ENCODE peak calls at places on chromosome 14, in five cellular contexts. One of them, this sample, is unnamed.
A peak's percentile ranks its signal among the peaks of the same experiment; 100 is the strongest.

GRCh38 chr14:60094306-60094897 is 2.7 kb downstream of the PCNX4 start:
- DNase-seq in IMR-90: peak; percentile 70
- DNase-seq in HCT116: no peak
- DNase-seq in body of pancreas: no peak
- DNase-seq in sigmoid colon: no peak
- DNase-seq in this sample: no peak

GRCh38 chr14:102374264-102374663 is 11.5 kb downstream of the TECPR2 start:
- DNase-seq in IMR-90: no peak
- DNase-seq in HCT116: no peak
- DNase-seq in body of pancreas: no peak
- DNase-seq in sigmoid colon: no peak
- DNase-seq in this sample: no peak

GRCh38 chr14:99261916-99262787 is 9.8 kb downstream of the BCL11B start:
- DNase-seq in IMR-90: no peak
- DNase-seq in HCT116: no peak
- DNase-seq in body of pancreas: no peak
- DNase-seq in sigmoid colon: no peak
- DNase-seq in this sample: no peak

GRCh38 chr14:52741865-52742264 is 11.9 kb downstream of the STYX start:
- DNase-seq in IMR-90: peak; percentile 0
- DNase-seq in HCT116: no peak
- DNase-seq in body of pancreas: no peak
- DNase-seq in sigmoid colon: no peak
- DNase-seq in this sample: no peak

GRCh38 chr14:100246136-100246535 is 7.2 kb downstream of the YY1 start:
- DNase-seq in IMR-90: no peak
- DNase-seq in HCT116: no peak
- DNase-seq in body of pancreas: no peak
- DNase-seq in sigmoid colon: no peak
- DNase-seq in this sample: no peak

GRCh38 chr14:104223101-104223809 is 84.9 kb downstream of the KIF26A start:
- DNase-seq in IMR-90: no peak
- DNase-seq in HCT116: no peak
- DNase-seq in body of pancreas: peak; percentile 54
- DNase-seq in sigmoid colon: no peak
- DNase-seq in this sample: no peak

GRCh38 chr14:61280092-61280525 is 1.0 kb downstream of the TMEM30B start:
- DNase-seq in IMR-90: no peak
- DNase-seq in HCT116: no peak
- DNase-seq in body of pancreas: peak; percentile 50
- DNase-seq in sigmoid colon: no peak
- DNase-seq in this sample: peak; percentile 90

GRCh38 chr14:61218765-61219164 is 62.4 kb downstream of the TMEM30B start:
- DNase-seq in IMR-90: no peak
- DNase-seq in HCT116: no peak
- DNase-seq in body of pancreas: no peak
- DNase-seq in sigmoid colon: no peak
- DNase-seq in this sample: peak; percentile 59

GRCh38 chr14:95979339-95980042 is 59.7 kb upstream of the C14orf132 start:
- DNase-seq in IMR-90: no peak
- DNase-seq in HCT116: no peak
- DNase-seq in body of pancreas: no peak
- DNase-seq in sigmoid colon: no peak
- DNase-seq in this sample: no peak

GRCh38 chr14:95130545-95130944 is 26.8 kb downstream of the DICER1 start:
- DNase-seq in IMR-90: no peak
- DNase-seq in HCT116: no peak
- DNase-seq in body of pancreas: no peak
- DNase-seq in sigmoid colon: no peak
- DNase-seq in this sample: no peak

GRCh38 chr14:58331111-58331510 is 32.8 kb downstream of the ARID4A start:
- DNase-seq in IMR-90: peak; percentile 99
- DNase-seq in HCT116: peak; percentile 21
- DNase-seq in body of pancreas: peak; percentile 93
- DNase-seq in sigmoid colon: peak; percentile 92
- DNase-seq in this sample: peak; percentile 92

GRCh38 chr14:69636051-69636639 is 24.7 kb downstream of the SUSD6 start:
- DNase-seq in IMR-90: no peak
- DNase-seq in HCT116: no peak
- DNase-seq in body of pancreas: no peak
- DNase-seq in sigmoid colon: no peak
- DNase-seq in this sample: no peak

GRCh38 chr14:50977863-50978520 is 33.7 kb upstream of the PYGL start:
- DNase-seq in IMR-90: no peak
- DNase-seq in HCT116: no peak
- DNase-seq in body of pancreas: no peak
- DNase-seq in sigmoid colon: no peak
- DNase-seq in this sample: no peak

GRCh38 chr14:69699743-69700309 is 67.1 kb upstream of the SRSF5 start:
- DNase-seq in IMR-90: no peak
- DNase-seq in HCT116: no peak
- DNase-seq in body of pancreas: peak; percentile 80
- DNase-seq in sigmoid colon: no peak
- DNase-seq in this sample: no peak

GRCh38 chr14:37466003-37466622 is 128.9 kb downstream of the FOXA1 start:
- DNase-seq in IMR-90: no peak
- DNase-seq in HCT116: no peak
- DNase-seq in body of pancreas: no peak
- DNase-seq in sigmoid colon: no peak
- DNase-seq in this sample: no peak

GRCh38 chr14:70714055-70714550 is 72.4 kb downstream of the TTC9 start:
- DNase-seq in IMR-90: peak; percentile 63
- DNase-seq in HCT116: peak; percentile 54
- DNase-seq in body of pancreas: peak; percentile 54
- DNase-seq in sigmoid colon: no peak
- DNase-seq in this sample: no peak

GRCh38 chr14:58298477-58298879 is at the start of gene ARID4A:
- DNase-seq in IMR-90: no peak
- DNase-seq in HCT116: no peak
- DNase-seq in body of pancreas: peak; percentile 88
- DNase-seq in sigmoid colon: peak; percentile 98
- DNase-seq in this sample: peak; percentile 97

DNA sequence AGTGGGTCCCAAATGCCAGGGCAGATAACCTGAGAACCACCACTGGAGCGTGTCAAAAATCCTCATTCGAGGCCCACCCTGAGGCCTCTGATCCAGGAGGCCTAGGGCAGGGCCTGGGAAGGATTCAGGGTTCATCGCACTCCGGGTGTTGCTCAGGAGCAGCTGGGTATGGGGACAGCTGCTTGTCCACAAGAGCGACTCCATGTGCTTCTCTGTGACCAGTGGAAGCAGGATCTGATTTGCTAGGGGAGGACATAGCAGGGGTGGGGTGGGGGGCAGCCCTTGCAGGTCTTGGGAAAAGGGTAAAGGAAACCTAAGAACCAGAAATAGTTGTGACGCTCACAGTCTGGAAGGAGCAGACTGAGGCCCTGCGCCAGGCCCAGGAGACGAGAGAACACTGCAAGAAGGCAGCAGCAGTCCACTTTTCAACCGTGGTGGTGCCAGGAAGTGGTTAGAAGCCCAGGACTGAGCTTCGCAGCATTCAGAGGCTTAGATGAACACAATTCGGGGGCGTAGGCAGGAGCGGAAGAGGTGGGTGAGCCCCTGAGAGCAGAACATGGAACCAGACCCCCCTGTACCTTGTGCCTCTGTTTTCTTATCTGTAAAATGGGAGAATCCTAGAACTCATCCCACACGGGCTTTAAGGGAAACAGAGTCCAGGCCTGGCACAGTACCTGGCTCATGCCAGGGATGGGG is 33.7 kb downstream of the ITPK1 start:
- DNase-seq in IMR-90: no peak
- DNase-seq in HCT116: no peak
- DNase-seq in body of pancreas: no peak
- DNase-seq in sigmoid colon: no peak
- DNase-seq in this sample: no peak
- H3K4me3 ChIP-seq in IMR-90: no peak overlapping the region
- H3K4me3 ChIP-seq in HCT116: no peak overlapping the region
- H3K4me3 ChIP-seq in body of pancreas: no peak overlapping the region
- H3K4me3 ChIP-seq in sigmoid colon: no peak overlapping the region
- H3K4me3 ChIP-seq in this sample: no peak overlapping the region

GRCh38 chr14:48690349-48690748 is 895.8 kb downstream of the RPS29 start:
- DNase-seq in IMR-90: peak; percentile 10
- DNase-seq in HCT116: peak; percentile 8
- DNase-seq in body of pancreas: no peak
- DNase-seq in sigmoid colon: no peak
- DNase-seq in this sample: no peak
- TF ChIP-seq CTCF in IMR-90: no peak
- TF ChIP-seq CTCF in HCT116: peak; percentile 24
- TF ChIP-seq CTCF in body of pancreas: no peak
- TF ChIP-seq CTCF in sigmoid colon: no peak
- TF ChIP-seq CTCF in this sample: no peak

DNA sequence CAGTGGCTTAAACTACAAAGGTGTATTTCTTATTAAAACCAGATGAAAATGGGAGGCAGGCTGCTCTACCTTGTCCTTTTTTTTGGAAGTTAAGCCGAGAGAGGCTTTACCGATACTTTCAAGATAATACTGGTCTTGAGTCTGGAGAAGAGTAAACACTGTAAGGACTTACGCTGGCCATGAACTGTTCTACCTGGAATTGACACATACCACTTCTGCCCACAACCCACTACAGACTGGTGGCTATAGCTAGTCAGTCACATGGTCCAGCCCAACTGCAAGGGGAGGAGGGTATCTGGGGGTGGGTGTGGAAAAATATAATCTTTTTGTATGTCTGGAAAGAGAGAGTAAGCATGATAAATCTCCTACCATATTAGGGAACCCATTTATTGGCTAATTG is 4.4 kb upstream of the FUT8 start:
- DNase-seq in IMR-90: no peak
- DNase-seq in HCT116: no peak
- DNase-seq in body of pancreas: no peak
- DNase-seq in sigmoid colon: no peak
- DNase-seq in this sample: no peak
- TF ChIP-seq POLR2A in IMR-90: no peak
- TF ChIP-seq POLR2A in HCT116: no peak
- TF ChIP-seq POLR2A in body of pancreas: no peak
- TF ChIP-seq POLR2A in sigmoid colon: no peak
- TF ChIP-seq POLR2A in this sample: no peak

DNA sequence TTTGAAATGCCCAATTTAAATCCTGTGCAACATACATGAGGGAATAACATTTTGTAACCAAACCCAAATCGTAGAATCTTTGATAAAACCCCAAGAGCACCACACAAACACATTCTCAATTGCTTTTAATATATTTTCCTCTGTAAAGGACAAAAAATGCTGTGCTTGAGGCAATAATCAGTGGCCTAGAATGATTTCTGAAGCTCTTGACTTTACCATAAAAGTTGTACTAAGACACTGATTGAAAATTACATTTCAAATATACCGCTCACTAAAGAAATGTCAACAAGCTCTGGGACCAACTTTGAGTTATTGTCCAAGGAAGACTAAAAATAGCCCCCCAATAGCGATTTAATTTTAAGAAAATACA is 1.5 kb downstream of the EML5 start:
- DNase-seq in IMR-90: no peak
- DNase-seq in HCT116: no peak
- DNase-seq in body of pancreas: no peak
- DNase-seq in sigmoid colon: no peak
- DNase-seq in this sample: no peak
- H3K4me3 ChIP-seq in IMR-90: peak overlapping the region; percentile 91
- H3K4me3 ChIP-seq in HCT116: no peak overlapping the region
- H3K4me3 ChIP-seq in body of pancreas: no peak overlapping the region
- H3K4me3 ChIP-seq in sigmoid colon: no peak overlapping the region
- H3K4me3 ChIP-seq in this sample: no peak overlapping the region

GRCh38 chr14:77151245-77151644 is 9.7 kb upstream of the ZDHHC22 start:
- DNase-seq in IMR-90: no peak
- DNase-seq in HCT116: no peak
- DNase-seq in body of pancreas: no peak
- DNase-seq in sigmoid colon: peak; percentile 17
- DNase-seq in this sample: no peak

GRCh38 chr14:77155083-77155482 is 13.5 kb upstream of the ZDHHC22 start:
- DNase-seq in IMR-90: no peak
- DNase-seq in HCT116: no peak
- DNase-seq in body of pancreas: no peak
- DNase-seq in sigmoid colon: no peak
- DNase-seq in this sample: no peak

GRCh38 chr14:77153802-77154201 is 12.2 kb upstream of the ZDHHC22 start:
- DNase-seq in IMR-90: no peak
- DNase-seq in HCT116: no peak
- DNase-seq in body of pancreas: no peak
- DNase-seq in sigmoid colon: no peak
- DNase-seq in this sample: no peak

GRCh38 chr14:77154421-77154820 is 12.8 kb upstream of the ZDHHC22 start:
- DNase-seq in IMR-90: no peak
- DNase-seq in HCT116: no peak
- DNase-seq in body of pancreas: no peak
- DNase-seq in sigmoid colon: no peak
- DNase-seq in this sample: no peak

GRCh38 chr14:77151918-77152588 is 10.5 kb upstream of the ZDHHC22 start:
- DNase-seq in IMR-90: peak; percentile 28
- DNase-seq in HCT116: peak; percentile 28
- DNase-seq in body of pancreas: no peak
- DNase-seq in sigmoid colon: no peak
- DNase-seq in this sample: no peak
- TF ChIP-seq CTCF in IMR-90: peak; percentile 39
- TF ChIP-seq CTCF in HCT116: peak; percentile 7
- TF ChIP-seq CTCF in body of pancreas: peak; percentile 24
- TF ChIP-seq CTCF in sigmoid colon: no peak
- TF ChIP-seq CTCF in this sample: no peak

This sample was measured in lower leg skin.